ENCODE peak calls at places on chromosomes 2 and 18, in five cellular contexts. Z is GM12891, O is K562, L is GM12878, W is HepG2. T is an unnamed sample.

GRCh38 chr2:223696719-223697118 is 94.6 kb upstream of the SCG2 start:
- DNase-seq in Z (no peak), O (no peak), L (no peak), W (peak), T (no peak)

GRCh38 chr2:28927878-28928277 is 33.4 kb downstream of the WDR43 start:
- DNase-seq in Z (no peak), O (no peak), L (no peak), W (no peak), T (no peak)

GRCh38 chr2:237280235-237280634 is 133.7 kb downstream of the COL6A3 start:
- DNase-seq in Z (no peak), O (no peak), L (no peak), W (no peak), T (no peak)

GRCh38 chr18:67525328-67526110 is 9.0 kb upstream of the DSEL start:
- DNase-seq in Z (no peak), O (no peak), L (no peak), W (peak), T (no peak)

GRCh38 chr2:54038835-54039234 is 68.0 kb upstream of the PSME4 start:
- DNase-seq in Z (no peak), O (no peak), L (no peak), W (no peak), T (no peak)

GRCh38 chr2:181083140-181083539 is 102.7 kb downstream of the UBE2E3 start:
- DNase-seq in Z (no peak), O (no peak), L (no peak), W (no peak), T (no peak)

GRCh38 chr18:13545514-13545913 is 180.8 kb downstream of the FAM210A start:
- DNase-seq in Z (no peak), O (no peak), L (no peak), W (no peak), T (no peak)

GRCh38 chr2:48483916-48484315 is 46.0 kb upstream of the STON1 start:
- DNase-seq in Z (no peak), O (no peak), L (no peak), W (no peak), T (no peak)

GRCh38 chr2:29343830-29344229 is 228.6 kb downstream of the CLIP4 start:
- DNase-seq in Z (no peak), O (no peak), L (no peak), W (no peak), T (no peak)

GRCh38 chr2:173750332-173750731 is 214.8 kb downstream of the SP3 start:
- DNase-seq in Z (no peak), O (no peak), L (no peak), W (no peak), T (no peak)

GRCh38 chr18:28108801-28109200 is 68.1 kb downstream of the CDH2 start:
- DNase-seq in Z (no peak), O (no peak), L (no peak), W (no peak), T (no peak)

GRCh38 chr18:5585653-5586052 is 41.9 kb upstream of the EPB41L3 start:
- DNase-seq in Z (no peak), O (no peak), L (no peak), W (no peak), T (no peak)

GRCh38 chr2:143161982-143162837 is 33.0 kb downstream of the ARHGAP15 start:
- DNase-seq in Z (no peak), O (peak), L (no peak), W (peak), T (no peak)
- TF ChIP-seq TAF1 in Z (no peak), O (no peak), L (no peak), W (no peak), T (no peak)

DNA sequence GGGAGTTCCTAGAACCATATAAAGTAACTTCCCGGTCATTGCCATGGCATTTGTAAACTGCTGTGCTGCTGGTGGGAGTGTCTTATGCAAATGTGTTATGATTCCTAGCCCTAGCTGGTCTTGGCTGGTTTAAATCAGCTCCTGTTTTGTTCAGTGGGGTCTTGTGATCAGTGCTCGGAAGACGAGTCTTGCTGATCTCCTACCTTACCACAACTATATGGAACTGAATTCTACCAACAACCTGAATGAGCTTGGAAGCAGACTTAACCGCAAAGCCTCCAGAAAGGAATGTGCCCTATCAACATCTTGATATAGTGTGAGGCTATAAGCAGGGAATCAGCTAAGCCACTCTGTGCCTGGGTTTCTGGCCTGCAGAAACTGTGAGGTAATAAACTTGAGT is 33.5 kb downstream of the POLE4 start:
- DNase-seq in Z (no peak), O (no peak), L (no peak), W (no peak), T (no peak)
- TF ChIP-seq POLR2A in Z (no peak), O (no peak), L (no peak), W (no peak), T (no peak)

DNA sequence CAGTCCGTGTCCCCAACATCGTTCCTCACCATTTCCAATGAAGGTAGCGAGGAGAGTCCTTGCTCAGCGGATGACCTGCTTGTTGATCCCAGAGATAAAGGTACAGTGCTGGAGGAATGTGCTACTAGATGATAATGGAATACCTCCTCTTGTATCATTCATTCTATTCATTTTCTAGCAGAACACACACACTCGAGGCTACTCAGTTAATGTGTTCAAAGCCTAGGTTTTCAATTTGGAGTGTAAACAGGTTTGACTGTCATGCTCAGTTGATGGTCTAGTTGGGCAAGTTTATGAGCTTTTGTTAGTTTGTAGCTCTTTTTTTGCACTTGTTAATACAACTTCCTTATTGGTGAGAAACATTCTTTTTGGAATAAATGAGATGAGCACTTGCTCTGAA is 114.2 kb downstream of the ICA1L start:
- DNase-seq in Z (no peak), O (no peak), L (no peak), W (no peak), T (no peak)
- TF ChIP-seq POLR2AphosphoS5 in Z (no peak), O (no peak), L (no peak), W (no peak), T (no peak)

GRCh38 chr2:219158586-219158985 is 2.0 kb downstream of the NHEJ1 start:
- DNase-seq in Z (no peak), O (no peak), L (no peak), W (no peak), T (no peak)

GRCh38 chr2:219160186-219161017 is at the start of gene NHEJ1:
- DNase-seq in Z (peak), O (peak), L (peak), W (peak), T (peak)

GRCh38 chr2:219158025-219158424 is 2.6 kb downstream of the NHEJ1 start:
- DNase-seq in Z (no peak), O (no peak), L (no peak), W (no peak), T (no peak)

GRCh38 chr2:219161097-219161496 is 482 bp upstream of the NHEJ1 start:
- DNase-seq in Z (no peak), O (no peak), L (no peak), W (peak), T (no peak)

DNA sequence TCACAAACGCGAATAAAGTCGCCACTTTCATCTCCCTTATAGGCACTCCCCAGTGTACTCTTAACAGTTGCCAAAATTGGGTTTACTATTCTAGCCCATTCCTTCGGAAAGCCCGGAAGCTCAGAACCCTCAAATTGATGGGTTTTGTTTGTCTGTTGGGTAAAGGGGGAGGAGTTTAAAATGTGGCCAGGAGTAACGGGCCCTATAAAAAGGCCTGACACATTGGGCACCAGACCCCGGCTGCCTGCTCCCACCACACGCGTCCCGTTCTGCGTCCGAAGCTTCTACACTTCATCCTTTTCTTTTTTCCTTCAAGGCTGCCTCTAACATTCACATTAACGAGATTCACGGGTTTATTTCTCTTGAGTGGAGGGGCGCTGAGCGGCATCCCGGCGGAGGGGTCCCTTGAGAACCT is 837 bp downstream of the NHEJ1 start:
- DNase-seq in Z (no peak), O (peak), L (no peak), W (no peak), T (no peak)
- TF ChIP-seq TAF1 in Z (no peak), O (no peak), L (no peak), W (no peak), T (no peak)

DNA sequence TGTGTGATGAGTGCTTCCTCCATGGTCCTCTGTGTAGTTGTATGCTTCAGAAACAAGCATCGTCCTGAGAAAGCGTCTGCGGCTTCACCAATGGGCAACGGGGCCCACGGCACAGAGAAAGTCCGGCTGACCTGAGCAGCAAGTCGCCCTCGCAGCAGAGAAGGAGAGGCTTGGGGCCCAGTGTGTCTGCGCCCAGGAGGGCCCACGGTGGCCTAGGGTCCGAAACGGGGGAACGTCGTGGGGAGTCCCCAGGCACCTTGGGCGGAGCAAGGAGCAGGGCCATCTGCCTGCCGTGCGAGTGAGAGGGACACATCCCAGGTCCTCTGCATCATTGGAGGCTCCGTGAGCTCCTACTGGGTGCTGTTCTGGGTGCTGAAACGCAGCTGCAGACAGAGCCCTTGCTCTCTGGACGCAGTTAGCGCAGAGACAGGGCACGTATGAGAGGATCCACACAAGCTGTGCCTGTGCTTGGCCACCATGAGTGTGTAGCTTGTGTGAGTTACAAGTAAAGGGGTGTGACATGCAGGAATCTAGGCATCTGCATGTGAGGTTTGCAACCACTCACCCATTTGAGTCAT is 10.6 kb downstream of the GPC1 start:
- DNase-seq in Z (no peak), O (no peak), L (no peak), W (no peak), T (no peak)
- TF ChIP-seq POLR2A in Z (no peak), O (no peak), L (no peak), W (no peak), T (no peak)

T was measured in GM12892.